ENCODE peak calls at places on chromosomes 2 and 18, in six cellular contexts. C is activated T-helper 9 cell treated with anti-CD3 and anti-CD28 coated beads, Interleukin-2, amount 50 U/mL, for 16 hours; U is GM06990; Y is SJSA1; R is T-helper 17 cell; O is prostate gland. Z is an unnamed sample.

GRCh38 chr2:98027535-98027934 is 31.8 kb upstream of the TMEM131 start:
- DNase-seq in C (no peak), U (peak; percentile 79), Y (no peak), R (no peak), O (no peak), Z (no peak)

GRCh38 chr2:59888706-59889105 is 664.7 kb downstream of the BCL11A start:
- DNase-seq in C (no peak), U (no peak), Y (no peak), R (no peak), O (no peak), Z (no peak)

GRCh38 chr18:35611518-35611917 is 30.0 kb downstream of the GALNT1 start:
- DNase-seq in C (no peak), U (no peak), Y (no peak), R (no peak), O (no peak), Z (no peak)

GRCh38 chr18:3230401-3231334 is 10.9 kb upstream of the MYOM1 start:
- DNase-seq in C (no peak), U (no peak), Y (no peak), R (no peak), O (no peak), Z (no peak)

GRCh38 chr2:188333751-188334524 is 42.3 kb downstream of the GULP1 start:
- DNase-seq in C (no peak), U (no peak), Y (peak; percentile 18), R (no peak), O (no peak), Z (peak; percentile 67)

GRCh38 chr2:105404736-105405135 is 5.9 kb upstream of the FHL2 start:
- DNase-seq in C (no peak), U (no peak), Y (no peak), R (no peak), O (no peak), Z (no peak)

GRCh38 chr18:22348521-22349316 is 69.0 kb downstream of the CTAGE1 start:
- DNase-seq in C (no peak), U (no peak), Y (peak; percentile 89), R (no peak), O (peak; percentile 61), Z (no peak)

GRCh38 chr2:138029238-138029637 is 65.0 kb downstream of the HNMT start:
- DNase-seq in C (no peak), U (no peak), Y (no peak), R (no peak), O (no peak), Z (no peak)

GRCh38 chr2:233473386-233473791 is 93.2 kb downstream of the USP40 start:
- DNase-seq in C (no peak), U (no peak), Y (no peak), R (no peak), O (no peak), Z (no peak)

GRCh38 chr2:10911291-10912075 is at the start of gene KCNF1:
- DNase-seq in C (no peak), U (no peak), Y (peak; percentile 68), R (no peak), O (no peak), Z (peak; percentile 48)

GRCh38 chr18:21336846-21337245 is 94.8 kb downstream of the GREB1L start:
- DNase-seq in C (no peak), U (no peak), Y (no peak), R (no peak), O (no peak), Z (no peak)

GRCh38 chr18:23115683-23116096 is 19.6 kb upstream of the CABLES1 start:
- DNase-seq in C (no peak), U (no peak), Y (peak; percentile 97), R (no peak), O (no peak), Z (no peak)

GRCh38 chr2:46648141-46648742 is 168.9 kb downstream of the TMEM247 start:
- DNase-seq in C (no peak), U (no peak), Y (no peak), R (no peak), O (peak; percentile 59), Z (no peak)

Z was measured in Ammon's horn.